ENCODE peak calls at places on chromosomes 5 and 9, in nine cellular contexts. B is cardiac muscle cell, J is hypothalamus, X is left ventricle myocardium inferior, E is tibial artery, S is stromal cell of bone marrow, Y is endothelial cell, C is breast epithelium, G is NCI-H2107. P is an unnamed sample.

GRCh38 chr5:96734871-96735325 is 72.7 kb downstream of the CAST start:
- DNase-seq in Y (no peak), E (no peak), B (peak; percentile 71), C (no peak), X (no peak), J (no peak), G (no peak), S (no peak), P (peak; percentile 49)

GRCh38 chr5:133993563-133993962 is 11.2 kb downstream of the VDAC1 start:
- DNase-seq in Y (no peak), E (no peak), G (no peak), S (no peak), J (no peak), X (no peak), B (no peak), C (no peak), P (no peak)

GRCh38 chr5:32044904-32045303 is 129.2 kb downstream of the GOLPH3 start:
- DNase-seq in S (peak; percentile 26), Y (no peak), G (no peak), B (peak; percentile 68), C (no peak), E (no peak), J (no peak), X (no peak), P (no peak)

GRCh38 chr5:97406950-97407676 is 224.1 kb upstream of the RIOK2 start:
- DNase-seq in B (no peak), G (no peak), S (no peak), E (no peak), C (no peak), Y (no peak), X (no peak), J (no peak), P (no peak)

GRCh38 chr9:134243778-134244467 is 79.6 kb upstream of the RNU6ATAC start:
- DNase-seq in C (no peak), X (no peak), J (no peak), E (no peak), Y (no peak), B (peak; percentile 21), S (no peak), G (no peak), P (no peak)

GRCh38 chr9:128216781-128217553 is 13.8 kb downstream of the DNM1 start:
- DNase-seq in C (no peak), G (no peak), B (no peak), X (no peak), E (no peak), Y (no peak), S (no peak), J (no peak), P (no peak)

GRCh38 chr5:135075621-135076585 is 41.9 kb upstream of the PITX1 start:
- DNase-seq in X (no peak), C (no peak), E (peak; percentile 19), J (no peak), S (no peak), Y (no peak), B (peak; percentile 15), G (no peak), P (no peak)

GRCh38 chr5:56640763-56641406 is 174.5 kb upstream of the MAP3K1 start:
- DNase-seq in Y (no peak), C (peak; percentile 59), X (peak; percentile 44), E (no peak), J (no peak), B (no peak), S (no peak), G (no peak), P (no peak)

GRCh38 chr5:61525573-61526142 is 193.6 kb downstream of the ZSWIM6 start:
- DNase-seq in E (no peak), B (peak; percentile 21), G (no peak), Y (no peak), J (no peak), S (no peak), C (peak; percentile 45), X (no peak), P (no peak)

GRCh38 chr5:141816598-141817399 is 61.4 kb downstream of the PCDH1 start:
- DNase-seq in Y (peak; percentile 60), X (no peak), G (no peak), S (no peak), B (peak; percentile 23), E (no peak), C (no peak), J (no peak), P (no peak)

GRCh38 chr9:133539434-133539833 is 4.9 kb downstream of the ADAMTSL2 start:
- DNase-seq in E (no peak), J (no peak), X (peak; percentile 78), S (no peak), B (peak; percentile 21), G (no peak), C (no peak), Y (no peak), P (no peak)

GRCh38 chr9:33329117-33329563 is 38.8 kb downstream of the NFX1 start:
- DNase-seq in Y (no peak), J (no peak), E (peak; percentile 73), G (no peak), X (no peak), S (peak; percentile 75), C (peak; percentile 89), B (peak; percentile 88), P (no peak)

GRCh38 chr9:117616436-117616835 is 87.8 kb upstream of the TLR4 start:
- DNase-seq in J (no peak), Y (no peak), G (no peak), S (no peak), C (no peak), E (no peak), B (no peak), X (no peak), P (no peak)

GRCh38 chr5:53397141-53397794 is 83.2 kb upstream of the FST start:
- DNase-seq in J (no peak), C (no peak), Y (no peak), G (no peak), X (no peak), E (no peak), S (no peak), B (no peak), P (no peak)

GRCh38 chr5:115423541-115423940 is 121.0 kb downstream of the FEM1C start:
- DNase-seq in C (no peak), G (no peak), S (no peak), E (peak; percentile 78), B (peak; percentile 59), X (peak; percentile 81), Y (no peak), J (no peak), P (no peak)

GRCh38 chr5:8897316-8897715 is 648.6 kb downstream of the SEMA5A start:
- DNase-seq in J (no peak), C (no peak), X (no peak), G (no peak), Y (no peak), B (no peak), E (no peak), S (no peak), P (no peak)

GRCh38 chr5:149037819-149038218 is 25.0 kb downstream of the SH3TC2 start:
- DNase-seq in G (no peak), C (no peak), S (no peak), J (no peak), B (no peak), Y (no peak), X (no peak), E (no peak), P (peak; percentile 37)

GRCh38 chr5:31952034-31952433 is 222.1 kb downstream of the GOLPH3 start:
- DNase-seq in G (no peak), X (no peak), S (no peak), B (no peak), C (no peak), J (no peak), E (no peak), Y (no peak), P (no peak)

GRCh38 chr9:6498982-6499381 is 86.0 kb downstream of the UHRF2 start:
- DNase-seq in X (no peak), Y (no peak), C (no peak), E (no peak), B (peak; percentile 7), J (no peak), S (peak; percentile 31), G (no peak), P (no peak)

GRCh38 chr5:138635708-138636107 is 60.5 kb upstream of the HSPA9 start:
- DNase-seq in B (no peak), S (no peak), X (no peak), G (no peak), E (no peak), J (no peak), C (no peak), Y (no peak), P (no peak)

GRCh38 chr5:174916227-174916626 is 191.8 kb downstream of the MSX2 start:
- DNase-seq in S (no peak), J (no peak), Y (no peak), B (no peak), X (no peak), G (no peak), C (no peak), E (no peak), P (no peak)

GRCh38 chr5:69271376-69271775 is 36.7 kb downstream of the CDK7 start:
- DNase-seq in C (no peak), X (no peak), E (no peak), J (no peak), G (no peak), Y (no peak), B (peak; percentile 69), S (peak; percentile 9), P (peak; percentile 38)

GRCh38 chr9:34662544-34663295 is at the start of gene CCL27:
- DNase-seq in J (no peak), G (no peak), E (no peak), Y (no peak), X (no peak), S (no peak), B (no peak), C (no peak), P (no peak)

GRCh38 chr5:72107874-72108199 is 562 bp downstream of the MAP1B start:
- DNase-seq in C (no peak), S (no peak), Y (peak; percentile 13), J (no peak), E (no peak), G (no peak), X (no peak), B (no peak), P (peak; percentile 65)

GRCh38 chr9:117160254-117160653 is 254.6 kb downstream of the ASTN2 start:
- DNase-seq in G (no peak), Y (no peak), B (no peak), S (no peak), C (no peak), J (no peak), E (no peak), X (no peak), P (peak; percentile 5)

GRCh38 chr5:9268226-9268625 is 277.6 kb downstream of the SEMA5A start:
- DNase-seq in X (no peak), J (no peak), S (no peak), Y (no peak), G (no peak), C (no peak), E (no peak), B (peak; percentile 16), P (no peak)

GRCh38 chr9:122376791-122377190 is 6.0 kb downstream of the PTGS1 start:
- DNase-seq in Y (no peak), J (no peak), E (no peak), S (no peak), C (no peak), G (no peak), B (peak; percentile 53), X (no peak), P (no peak)

P was measured in erythroblast.